ENCODE peak calls at places on chromosomes 4 and X, in ten cellular contexts. B is osteocyte, T is mammary epithelial cell, L is glutamatergic neuron, Q is HFF-Myc, K is astrocyte, C is mesothelial cell of epicardium, N is Calu3, S is fibroblast of the aortic adventitia, I is neural crest cell. J is an unnamed sample.
A peak's percentile ranks its signal among the peaks of the same experiment; 100 is the strongest.

GRCh38 chr4:15378055-15378454 is 49.8 kb upstream of the C1QTNF7 start:
- DNase-seq in C (no peak), B (no peak), S (no peak), Q (no peak), K (no peak), L (no peak), I (no peak), T (peak; percentile 57), N (no peak), J (no peak)

GRCh38 chrX:102832661-102833060 is 104.4 kb upstream of the RAB40AL start:
- DNase-seq in N (no peak), L (peak; percentile 8), B (no peak), I (no peak), T (peak; percentile 53), K (peak; percentile 65), Q (no peak), C (no peak), S (peak; percentile 29), J (no peak)

GRCh38 chrX:44908198-44908597 is 35.2 kb downstream of the KDM6A start:
- DNase-seq in T (no peak), L (no peak), I (no peak), C (no peak), S (peak; percentile 36), N (no peak), K (peak; percentile 43), B (no peak), Q (no peak), J (no peak)

GRCh38 chrX:15930585-15930984 is 76.0 kb upstream of the AP1S2 start:
- DNase-seq in L (no peak), S (peak; percentile 61), K (peak; percentile 32), N (no peak), T (peak; percentile 45), Q (no peak), I (no peak), B (no peak), C (no peak), J (no peak)

GRCh38 chr4:76748649-76749048 is 149.3 kb downstream of the SOWAHB start:
- DNase-seq in N (peak; percentile 37), T (no peak), S (peak; percentile 57), C (no peak), L (no peak), I (no peak), B (no peak), Q (no peak), K (no peak), J (no peak)

GRCh38 chr4:158007566-158007965 is 165.3 kb downstream of the GASK1B start:
- DNase-seq in K (no peak), B (no peak), L (no peak), T (no peak), S (no peak), C (no peak), I (no peak), N (no peak), Q (no peak), J (no peak)

GRCh38 chrX:118562574-118563164 is 67.1 kb downstream of the DOCK11 start:
- DNase-seq in B (no peak), Q (no peak), N (no peak), T (no peak), I (no peak), C (no peak), S (peak; percentile 42), K (no peak), L (no peak), J (no peak)

GRCh38 chr4:67723949-67724348 is 23.0 kb upstream of the UBA6 start:
- DNase-seq in T (no peak), B (no peak), I (no peak), L (peak; percentile 36), C (no peak), Q (no peak), K (no peak), N (no peak), S (no peak), J (no peak)

GRCh38 chr4:78119698-78120097 is 62.6 kb downstream of the FRAS1 start:
- DNase-seq in B (no peak), L (no peak), S (peak; percentile 5), C (no peak), K (no peak), N (no peak), I (no peak), T (peak; percentile 56), Q (no peak), J (no peak)

DNA sequence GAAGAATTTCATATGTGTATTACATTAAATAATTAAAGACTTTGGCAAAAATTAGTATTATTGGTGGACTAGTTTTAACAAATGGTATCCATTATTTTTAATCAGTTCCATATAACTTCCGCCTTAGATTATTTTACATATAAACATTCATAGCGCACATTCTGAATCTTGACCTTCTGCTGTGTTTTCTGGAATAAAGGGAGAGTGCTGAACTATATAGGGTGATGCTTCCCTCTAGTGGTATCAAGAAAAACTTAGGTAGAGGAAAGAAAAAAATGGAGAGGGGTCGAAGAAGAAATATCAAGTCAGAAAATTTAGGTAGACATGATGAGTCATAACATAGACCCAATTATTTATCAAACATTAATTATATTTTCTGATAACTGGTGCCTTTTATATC is 155.6 kb upstream of the PACRGL start:
- DNase-seq in N (no peak), S (peak; percentile 76), B (no peak), T (peak; percentile 13), Q (peak; percentile 55), K (peak; percentile 33), I (no peak), L (no peak), C (no peak), J (no peak)
- TF ChIP-seq CTCF in N (no peak), S (peak; percentile 59), B (peak; percentile 74), T (peak; percentile 47), Q (peak; percentile 35), K (peak; percentile 31), I (peak; percentile 79), L (peak; percentile 67), C (peak; percentile 64), J (peak; percentile 79)

GRCh38 chrX:78357342-78358055 is 30.1 kb upstream of the CYSLTR1 start:
- DNase-seq in T (peak; percentile 78), Q (no peak), I (no peak), S (no peak), K (no peak), B (no peak), C (no peak), L (no peak), N (no peak), J (no peak)
- TF ChIP-seq CTCF in T (no peak), Q (no peak), I (no peak), S (no peak), K (no peak), B (no peak), C (no peak), L (no peak), N (no peak), J (no peak)

GRCh38 chr4:85548116-85548515 is 73.2 kb downstream of the ARHGAP24 start:
- DNase-seq in C (no peak), L (no peak), T (no peak), N (no peak), S (peak; percentile 16), I (no peak), B (no peak), Q (no peak), K (no peak), J (no peak)
- TF ChIP-seq CTCF in C (no peak), L (no peak), T (no peak), N (no peak), S (peak; percentile 4), I (no peak), B (peak; percentile 13), Q (no peak), K (no peak), J (no peak)

DNA sequence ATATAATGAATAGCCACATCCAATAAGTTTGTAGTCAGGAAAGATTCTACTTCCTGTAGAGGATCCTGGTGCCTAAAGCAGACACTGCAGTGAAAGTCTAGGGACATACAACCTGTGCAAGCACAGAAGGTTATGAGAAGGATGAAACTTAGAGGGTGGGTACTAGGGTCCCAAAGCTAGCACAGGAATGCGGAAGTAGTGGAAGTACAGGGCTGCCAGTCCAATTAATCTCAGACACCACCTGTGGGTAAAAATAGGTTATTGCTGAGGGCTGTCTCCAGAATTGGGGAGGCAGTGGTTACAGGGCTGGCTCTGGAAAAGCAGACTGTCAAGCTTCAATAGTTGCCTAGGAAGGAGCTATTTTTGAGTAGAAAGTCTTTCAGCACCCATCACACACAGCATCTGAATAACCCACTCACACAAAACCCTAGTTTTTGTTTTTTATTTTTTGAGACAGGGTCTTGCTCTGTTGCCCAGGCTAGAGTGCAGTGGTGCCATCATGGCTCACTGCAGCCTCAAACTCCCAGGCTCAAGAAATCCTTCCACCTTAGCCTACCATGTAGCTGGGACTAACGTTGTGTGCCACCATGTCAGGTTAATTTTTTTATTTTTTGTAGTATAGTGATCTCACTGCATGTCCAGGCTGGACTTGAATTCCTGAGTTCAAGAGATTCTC is 50.8 kb upstream of the ELF2 start:
- DNase-seq in Q (no peak), N (peak; percentile 14), T (no peak), C (no peak), I (no peak), S (no peak), L (no peak), B (peak; percentile 10), K (no peak), J (no peak)
- TF ChIP-seq CTCF in Q (no peak), N (no peak), T (peak; percentile 22), C (no peak), I (no peak), S (no peak), L (no peak), B (no peak), K (peak; percentile 8), J (no peak)